ENCODE peak calls at places on chromosome 14, in four cellular contexts. L is WTC11, G is HEK293T, K is HepG2. Z is an unnamed sample.

GRCh38 chr14:93301821-93302447 is 30.9 kb downstream of the BTBD7 start:
- DNase-seq in G (no peak), K (no peak), L (no peak), Z (no peak)

GRCh38 chr14:70472253-70473159 is 20.5 kb downstream of the ADAM21 start:
- DNase-seq in G (no peak), K (no peak), L (no peak), Z (no peak)

GRCh38 chr14:62692490-62693106 is 352.7 kb downstream of the KCNH5 start:
- DNase-seq in L (no peak), K (peak), G (no peak), Z (no peak)

GRCh38 chr14:92686763-92687427 is 61.5 kb downstream of the LGMN start:
- DNase-seq in L (peak), K (no peak), G (peak), Z (peak)

GRCh38 chr14:80491131-80491530 is 279.8 kb upstream of the DIO2 start:
- DNase-seq in G (no peak), L (peak), K (peak), Z (no peak)

GRCh38 chr14:53209370-53209769 is 56.2 kb upstream of the DDHD1 start:
- DNase-seq in K (no peak), L (no peak), G (no peak), Z (no peak)

GRCh38 chr14:99395904-99396530 is 84.6 kb downstream of the SETD3 start:
- DNase-seq in G (no peak), L (no peak), K (no peak), Z (no peak)

GRCh38 chr14:72128629-72129028 is 196.4 kb downstream of the RGS6 start:
- DNase-seq in G (no peak), K (no peak), L (no peak), Z (no peak)

GRCh38 chr14:101895256-101895655 is 69.1 kb upstream of the DYNC1H1 start:
- DNase-seq in G (no peak), K (no peak), L (no peak), Z (no peak)

GRCh38 chr14:95547626-95548327 is 12.9 kb downstream of the GLRX5 start:
- DNase-seq in K (peak), L (no peak), G (no peak), Z (no peak)

GRCh38 chr14:23324993-23325392 is 3.7 kb downstream of the PABPN1 start:
- DNase-seq in K (no peak), L (no peak), G (no peak), Z (no peak)

GRCh38 chr14:77303417-77304156 is 17.1 kb downstream of the POMT2 start:
- DNase-seq in K (peak), L (no peak), G (no peak), Z (peak)

GRCh38 chr14:91245029-91245428 is 525 bp upstream of the GPR68 start:
- DNase-seq in L (no peak), K (no peak), G (no peak), Z (no peak)

GRCh38 chr14:68966872-68967301 is 12.2 kb downstream of the ACTN1 start:
- DNase-seq in G (no peak), L (no peak), K (no peak), Z (no peak)

GRCh38 chr14:50795127-50795526 is 35.8 kb downstream of the NIN start:
- DNase-seq in K (no peak), G (no peak), L (no peak), Z (no peak)

GRCh38 chr14:90649096-90649495 is 167.1 kb downstream of the TTC7B start:
- DNase-seq in G (no peak), K (no peak), L (no peak), Z (no peak)

GRCh38 chr14:100622234-100622633 is 35.0 kb upstream of the BEGAIN start:
- DNase-seq in G (no peak), L (peak), K (no peak), Z (no peak)
- TF ChIP-seq ELF4 in G (no peak), L (no peak), K (no peak), Z (no peak)

GRCh38 chr14:61403411-61403810 is 82.0 kb downstream of the PRKCH start:
- DNase-seq in K (no peak), L (no peak), G (no peak), Z (no peak)

GRCh38 chr14:61399365-61399764 is 78.0 kb downstream of the PRKCH start:
- DNase-seq in K (no peak), G (no peak), L (no peak), Z (no peak)

GRCh38 chr14:61398221-61398620 is 76.8 kb downstream of the PRKCH start:
- DNase-seq in K (no peak), L (no peak), G (no peak), Z (no peak)

GRCh38 chr14:61404637-61405036 is 83.3 kb downstream of the PRKCH start:
- DNase-seq in K (no peak), L (no peak), G (no peak), Z (no peak)

GRCh38 chr14:61401461-61401860 is 80.1 kb downstream of the PRKCH start:
- DNase-seq in G (no peak), K (no peak), L (no peak), Z (no peak)
- TF ChIP-seq ELF4 in G (no peak), K (no peak), L (no peak), Z (no peak)

GRCh38 chr14:20569066-20569465 is 8.2 kb upstream of the RNASE9 start:
- DNase-seq in L (no peak), G (no peak), K (no peak), Z (no peak)
- TF ChIP-seq ELF4 in L (no peak), G (no peak), K (no peak), Z (no peak)

DNA sequence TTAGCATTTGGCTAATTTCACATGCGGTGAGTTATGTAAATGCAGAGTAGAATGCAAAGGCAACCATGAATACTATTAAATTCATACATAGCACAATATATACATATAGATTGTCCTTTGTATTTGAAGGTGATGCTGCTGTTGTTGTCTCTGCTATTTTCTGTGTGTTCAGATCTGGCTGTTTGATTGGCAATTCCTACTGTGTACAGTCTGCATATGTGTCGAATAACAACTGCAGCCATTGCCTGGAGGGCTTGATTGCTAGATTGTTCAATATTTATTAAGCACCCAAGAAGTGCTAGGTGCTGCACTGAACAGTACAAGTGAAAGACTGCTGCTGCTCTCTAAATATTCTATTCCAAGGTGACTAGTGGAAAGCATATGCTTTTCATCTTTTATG is 187.4 kb downstream of the FOXG1 start:
- DNase-seq in L (no peak), K (no peak), G (no peak), Z (no peak)
- TF ChIP-seq ELF4 in L (no peak), K (no peak), G (no peak), Z (no peak)

DNA sequence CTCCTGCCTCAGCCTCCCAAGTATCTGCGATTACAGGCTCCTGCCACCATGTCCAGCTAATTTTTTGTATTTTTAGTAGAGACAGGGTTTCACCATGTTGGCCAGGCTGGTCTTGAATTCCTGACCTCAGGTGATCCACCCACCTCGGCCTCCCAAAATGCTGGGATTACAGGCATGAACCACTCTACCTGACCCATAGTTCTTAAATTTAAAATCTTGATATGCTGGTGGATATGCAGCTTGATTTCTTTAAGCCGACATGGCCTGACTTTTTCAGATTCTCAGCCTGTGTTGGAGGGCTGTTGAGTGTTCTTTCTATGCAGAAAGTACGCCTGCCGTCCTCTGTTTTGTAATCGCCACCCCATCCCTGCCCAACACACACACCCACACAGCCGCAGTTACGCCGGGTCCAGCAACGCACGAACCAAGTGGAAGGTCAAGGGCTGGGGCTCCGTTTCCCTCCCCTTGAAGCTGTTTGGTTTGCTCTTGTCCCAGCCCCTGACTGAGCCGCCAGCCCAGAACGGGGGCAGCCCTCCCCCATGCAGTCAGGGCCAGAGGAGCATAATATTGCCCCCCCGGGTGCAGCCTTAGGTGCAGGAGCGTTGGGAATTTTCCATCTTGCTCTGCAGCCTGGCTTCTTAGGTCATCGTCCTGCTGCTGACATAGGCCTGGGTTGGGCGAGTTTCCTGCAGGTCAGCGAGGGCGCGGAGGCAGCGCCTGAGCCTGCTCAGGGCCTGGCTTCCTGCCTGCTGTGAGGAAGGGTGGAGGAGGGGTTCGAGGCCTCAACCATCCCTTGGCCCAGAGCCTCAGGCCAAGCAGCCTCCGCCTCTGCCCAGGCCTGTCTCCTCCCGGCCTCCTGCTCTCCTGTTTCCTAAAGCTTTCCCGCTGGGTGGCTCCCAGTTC is 44.2 kb downstream of the PSMA6 start:
- DNase-seq in L (peak), G (no peak), K (peak), Z (peak)
- TF ChIP-seq ELF4 in L (no peak), G (no peak), K (no peak), Z (no peak)

GRCh38 chr14:100824156-100824555 is 1.8 kb upstream of the MEG3 start:
- DNase-seq in G (no peak), L (peak), K (no peak), Z (no peak)
- TF ChIP-seq ELF4 in G (no peak), L (no peak), K (no peak), Z (no peak)